ENCODE peak calls at places on chromosome X, in ten cellular contexts. One of them, this sample, is unnamed.

GRCh38 chrX:150587585-150588503 is 19.4 kb downstream of the MTM1 start:
- DNase-seq in CD8-positive, alpha-beta memory T cell: peak; percentile 20
- DNase-seq in IMR-90: no peak
- DNase-seq in uterus: no peak
- DNase-seq in breast epithelium: no peak
- DNase-seq in H9: no peak
- DNase-seq in lung: no peak
- DNase-seq in lower lobe of right lung: no peak
- DNase-seq in CD8-positive, alpha-beta T cell: peak; percentile 46
- DNase-seq in heart right ventricle: no peak
- DNase-seq in this sample: no peak

GRCh38 chrX:115142057-115142456 is 47.2 kb upstream of the RBMXL3 start:
- DNase-seq in CD8-positive, alpha-beta memory T cell: no peak
- DNase-seq in IMR-90: no peak
- DNase-seq in uterus: no peak
- DNase-seq in breast epithelium: no peak
- DNase-seq in H9: no peak
- DNase-seq in lung: no peak
- DNase-seq in lower lobe of right lung: no peak
- DNase-seq in CD8-positive, alpha-beta T cell: no peak
- DNase-seq in heart right ventricle: no peak
- DNase-seq in this sample: no peak

GRCh38 chrX:39174761-39175417 is 373.6 kb downstream of the MID1IP1 start:
- DNase-seq in CD8-positive, alpha-beta memory T cell: peak; percentile 8
- DNase-seq in IMR-90: no peak
- DNase-seq in uterus: peak; percentile 38
- DNase-seq in breast epithelium: no peak
- DNase-seq in H9: no peak
- DNase-seq in lung: no peak
- DNase-seq in lower lobe of right lung: peak; percentile 43
- DNase-seq in CD8-positive, alpha-beta T cell: peak; percentile 74
- DNase-seq in heart right ventricle: no peak
- DNase-seq in this sample: no peak

GRCh38 chrX:123909498-123909897 is 49.6 kb downstream of the XIAP start:
- DNase-seq in CD8-positive, alpha-beta memory T cell: no peak
- DNase-seq in IMR-90: peak; percentile 68
- DNase-seq in uterus: no peak
- DNase-seq in breast epithelium: no peak
- DNase-seq in H9: no peak
- DNase-seq in lung: no peak
- DNase-seq in lower lobe of right lung: no peak
- DNase-seq in CD8-positive, alpha-beta T cell: no peak
- DNase-seq in heart right ventricle: no peak
- DNase-seq in this sample: no peak

GRCh38 chrX:115892787-115893671 is 277.5 kb upstream of the AGTR2 start:
- DNase-seq in CD8-positive, alpha-beta memory T cell: no peak
- DNase-seq in IMR-90: peak; percentile 54
- DNase-seq in uterus: peak; percentile 49
- DNase-seq in breast epithelium: peak; percentile 59
- DNase-seq in H9: peak; percentile 68
- DNase-seq in lung: peak; percentile 74
- DNase-seq in lower lobe of right lung: no peak
- DNase-seq in CD8-positive, alpha-beta T cell: no peak
- DNase-seq in heart right ventricle: no peak
- DNase-seq in this sample: peak; percentile 24

GRCh38 chrX:108064001-108064400 is 19.1 kb downstream of the VSIG1 start:
- DNase-seq in CD8-positive, alpha-beta memory T cell: no peak
- DNase-seq in IMR-90: no peak
- DNase-seq in uterus: no peak
- DNase-seq in breast epithelium: no peak
- DNase-seq in H9: no peak
- DNase-seq in lung: no peak
- DNase-seq in lower lobe of right lung: no peak
- DNase-seq in CD8-positive, alpha-beta T cell: no peak
- DNase-seq in heart right ventricle: no peak
- DNase-seq in this sample: no peak

GRCh38 chrX:23327104-23327503 is 7.5 kb upstream of the PTCHD1 start:
- DNase-seq in CD8-positive, alpha-beta memory T cell: no peak
- DNase-seq in IMR-90: no peak
- DNase-seq in uterus: no peak
- DNase-seq in breast epithelium: no peak
- DNase-seq in H9: no peak
- DNase-seq in lung: no peak
- DNase-seq in lower lobe of right lung: no peak
- DNase-seq in CD8-positive, alpha-beta T cell: no peak
- DNase-seq in heart right ventricle: no peak
- DNase-seq in this sample: no peak

GRCh38 chrX:11381464-11381863 is 88.3 kb downstream of the AMELX start:
- DNase-seq in CD8-positive, alpha-beta memory T cell: no peak
- DNase-seq in IMR-90: peak; percentile 63
- DNase-seq in uterus: peak; percentile 38
- DNase-seq in breast epithelium: no peak
- DNase-seq in H9: peak; percentile 32
- DNase-seq in lung: no peak
- DNase-seq in lower lobe of right lung: no peak
- DNase-seq in CD8-positive, alpha-beta T cell: no peak
- DNase-seq in heart right ventricle: peak; percentile 40
- DNase-seq in this sample: no peak

DNA sequence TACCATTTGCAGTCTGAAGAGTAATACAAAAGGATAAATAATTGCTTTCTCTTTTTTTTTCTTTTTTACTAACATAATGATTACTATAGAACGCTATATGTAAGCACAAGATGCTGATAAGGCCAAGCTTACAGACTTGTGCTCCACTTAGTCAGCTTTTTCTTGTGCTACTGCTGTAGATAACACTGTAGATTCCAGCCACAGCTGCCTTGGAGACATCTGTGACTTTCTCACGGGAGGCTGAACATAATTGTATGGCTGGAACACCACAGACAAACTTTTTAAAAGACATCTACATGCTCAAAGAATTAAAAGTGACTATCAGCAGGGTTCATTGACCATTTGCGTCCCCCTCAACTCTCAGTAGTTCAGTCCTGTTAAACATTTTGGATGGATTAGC is 381.7 kb upstream of the AMOT start:
- DNase-seq in CD8-positive, alpha-beta memory T cell: no peak
- DNase-seq in IMR-90: no peak
- DNase-seq in uterus: no peak
- DNase-seq in breast epithelium: no peak
- DNase-seq in H9: no peak
- DNase-seq in lung: no peak
- DNase-seq in lower lobe of right lung: no peak
- DNase-seq in CD8-positive, alpha-beta T cell: no peak
- DNase-seq in heart right ventricle: no peak
- DNase-seq in this sample: no peak
- H3K27ac ChIP-seq in CD8-positive, alpha-beta memory T cell: no peak overlapping the region
- H3K27ac ChIP-seq in IMR-90: no peak overlapping the region
- H3K27ac ChIP-seq in uterus: no peak overlapping the region
- H3K27ac ChIP-seq in breast epithelium: no peak overlapping the region
- H3K27ac ChIP-seq in H9: no peak overlapping the region
- H3K27ac ChIP-seq in lung: no peak overlapping the region
- H3K27ac ChIP-seq in lower lobe of right lung: no peak overlapping the region
- H3K27ac ChIP-seq in CD8-positive, alpha-beta T cell: no peak overlapping the region
- H3K27ac ChIP-seq in heart right ventricle: no peak overlapping the region
- H3K27ac ChIP-seq in this sample: no peak overlapping the region

GRCh38 chrX:45761920-45762319 is 561.2 kb upstream of the DIPK2B start:
- DNase-seq in CD8-positive, alpha-beta memory T cell: no peak
- DNase-seq in IMR-90: no peak
- DNase-seq in uterus: no peak
- DNase-seq in breast epithelium: no peak
- DNase-seq in H9: no peak
- DNase-seq in lung: no peak
- DNase-seq in lower lobe of right lung: no peak
- DNase-seq in CD8-positive, alpha-beta T cell: no peak
- DNase-seq in heart right ventricle: no peak
- DNase-seq in this sample: no peak

GRCh38 chrX:45760187-45760742 is 559.6 kb upstream of the DIPK2B start:
- DNase-seq in CD8-positive, alpha-beta memory T cell: no peak
- DNase-seq in IMR-90: no peak
- DNase-seq in uterus: no peak
- DNase-seq in breast epithelium: no peak
- DNase-seq in H9: no peak
- DNase-seq in lung: no peak
- DNase-seq in lower lobe of right lung: no peak
- DNase-seq in CD8-positive, alpha-beta T cell: no peak
- DNase-seq in heart right ventricle: no peak
- DNase-seq in this sample: no peak

GRCh38 chrX:45765281-45765680 is 564.6 kb upstream of the DIPK2B start:
- DNase-seq in CD8-positive, alpha-beta memory T cell: no peak
- DNase-seq in IMR-90: no peak
- DNase-seq in uterus: no peak
- DNase-seq in breast epithelium: no peak
- DNase-seq in H9: no peak
- DNase-seq in lung: no peak
- DNase-seq in lower lobe of right lung: no peak
- DNase-seq in CD8-positive, alpha-beta T cell: no peak
- DNase-seq in heart right ventricle: no peak
- DNase-seq in this sample: no peak

GRCh38 chrX:45765726-45766125 is 565.0 kb upstream of the DIPK2B start:
- DNase-seq in CD8-positive, alpha-beta memory T cell: no peak
- DNase-seq in IMR-90: no peak
- DNase-seq in uterus: no peak
- DNase-seq in breast epithelium: no peak
- DNase-seq in H9: no peak
- DNase-seq in lung: no peak
- DNase-seq in lower lobe of right lung: no peak
- DNase-seq in CD8-positive, alpha-beta T cell: no peak
- DNase-seq in heart right ventricle: no peak
- DNase-seq in this sample: peak; percentile 26

DNA sequence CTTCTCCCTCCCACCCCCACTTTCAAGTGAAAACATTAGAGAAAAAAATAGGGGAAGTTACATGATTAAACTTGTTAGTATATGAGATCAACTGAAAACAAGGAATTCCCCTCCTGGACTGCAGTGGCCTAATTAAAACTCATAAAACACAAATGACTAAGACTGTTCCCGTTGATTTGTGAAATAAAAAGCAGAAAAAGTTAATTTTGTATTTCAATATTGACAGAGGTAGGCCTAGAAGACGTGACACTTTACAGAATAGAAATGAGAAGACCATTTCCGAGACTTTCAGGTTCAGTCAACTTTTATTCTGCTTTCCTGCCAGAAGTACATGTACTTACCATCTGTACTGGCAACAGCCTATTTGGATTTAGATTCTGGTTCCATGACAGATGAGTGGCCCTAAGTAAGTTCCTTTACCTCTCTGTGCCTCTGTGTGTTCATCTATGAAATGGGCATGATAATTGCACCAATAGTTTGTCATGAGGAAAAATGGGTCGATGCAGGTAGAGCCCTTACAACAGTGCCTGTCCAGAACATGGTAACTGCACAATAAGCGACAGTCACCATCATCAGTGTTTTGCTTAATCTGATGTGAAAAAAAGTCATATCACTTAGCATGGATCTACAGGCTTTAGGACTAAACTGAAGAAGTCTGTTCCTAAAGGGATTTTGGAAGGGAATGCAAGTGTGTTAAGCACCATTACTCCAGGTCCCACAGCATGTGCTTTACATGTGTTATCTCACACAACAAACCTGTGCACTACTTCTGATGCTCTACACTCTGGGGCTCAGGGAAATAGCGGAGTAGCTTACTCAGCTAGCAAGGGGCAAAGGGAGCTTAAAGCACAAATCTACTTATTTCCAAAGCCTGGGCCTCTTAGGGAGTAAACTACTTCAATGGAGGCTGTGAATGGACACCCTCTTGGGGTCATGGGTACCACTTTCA is 562.3 kb upstream of the DIPK2B start:
- DNase-seq in CD8-positive, alpha-beta memory T cell: no peak
- DNase-seq in IMR-90: no peak
- DNase-seq in uterus: no peak
- DNase-seq in breast epithelium: no peak
- DNase-seq in H9: no peak
- DNase-seq in lung: no peak
- DNase-seq in lower lobe of right lung: no peak
- DNase-seq in CD8-positive, alpha-beta T cell: no peak
- DNase-seq in heart right ventricle: no peak
- DNase-seq in this sample: peak; percentile 27
- H3K4me1 ChIP-seq in CD8-positive, alpha-beta memory T cell: peaks cover 32% of the 10 kb centered on the region
- H3K4me1 ChIP-seq in IMR-90: peaks cover 9% of the 10 kb centered on the region
- H3K4me1 ChIP-seq in uterus: no peaks in the 10 kb centered on the region
- H3K4me1 ChIP-seq in breast epithelium: no peaks in the 10 kb centered on the region
- H3K4me1 ChIP-seq in H9: peaks cover 3% of the 10 kb centered on the region
- H3K4me1 ChIP-seq in lung: peaks cover 5% of the 10 kb centered on the region
- H3K4me1 ChIP-seq in lower lobe of right lung: peaks cover 25% of the 10 kb centered on the region
- H3K4me1 ChIP-seq in CD8-positive, alpha-beta T cell: peaks cover 22% of the 10 kb centered on the region
- H3K4me1 ChIP-seq in heart right ventricle: no peaks in the 10 kb centered on the region
- H3K4me1 ChIP-seq in this sample: peaks cover 55% of the 10 kb centered on the region

GRCh38 chrX:9595131-9595530 is 130.3 kb downstream of the TBL1X start:
- DNase-seq in CD8-positive, alpha-beta memory T cell: no peak
- DNase-seq in IMR-90: peak; percentile 67
- DNase-seq in uterus: no peak
- DNase-seq in breast epithelium: no peak
- DNase-seq in H9: no peak
- DNase-seq in lung: no peak
- DNase-seq in lower lobe of right lung: no peak
- DNase-seq in CD8-positive, alpha-beta T cell: no peak
- DNase-seq in heart right ventricle: no peak
- DNase-seq in this sample: peak; percentile 76

GRCh38 chrX:9596837-9597236 is 132.0 kb downstream of the TBL1X start:
- DNase-seq in CD8-positive, alpha-beta memory T cell: no peak
- DNase-seq in IMR-90: no peak
- DNase-seq in uterus: no peak
- DNase-seq in breast epithelium: no peak
- DNase-seq in H9: no peak
- DNase-seq in lung: no peak
- DNase-seq in lower lobe of right lung: no peak
- DNase-seq in CD8-positive, alpha-beta T cell: no peak
- DNase-seq in heart right ventricle: no peak
- DNase-seq in this sample: no peak

GRCh38 chrX:9597361-9598035 is 132.6 kb downstream of the TBL1X start:
- DNase-seq in CD8-positive, alpha-beta memory T cell: no peak
- DNase-seq in IMR-90: no peak
- DNase-seq in uterus: no peak
- DNase-seq in breast epithelium: no peak
- DNase-seq in H9: no peak
- DNase-seq in lung: no peak
- DNase-seq in lower lobe of right lung: no peak
- DNase-seq in CD8-positive, alpha-beta T cell: no peak
- DNase-seq in heart right ventricle: no peak
- DNase-seq in this sample: no peak

GRCh38 chrX:9593756-9594155 is 128.9 kb downstream of the TBL1X start:
- DNase-seq in CD8-positive, alpha-beta memory T cell: no peak
- DNase-seq in IMR-90: no peak
- DNase-seq in uterus: no peak
- DNase-seq in breast epithelium: no peak
- DNase-seq in H9: no peak
- DNase-seq in lung: no peak
- DNase-seq in lower lobe of right lung: no peak
- DNase-seq in CD8-positive, alpha-beta T cell: no peak
- DNase-seq in heart right ventricle: no peak
- DNase-seq in this sample: no peak

DNA sequence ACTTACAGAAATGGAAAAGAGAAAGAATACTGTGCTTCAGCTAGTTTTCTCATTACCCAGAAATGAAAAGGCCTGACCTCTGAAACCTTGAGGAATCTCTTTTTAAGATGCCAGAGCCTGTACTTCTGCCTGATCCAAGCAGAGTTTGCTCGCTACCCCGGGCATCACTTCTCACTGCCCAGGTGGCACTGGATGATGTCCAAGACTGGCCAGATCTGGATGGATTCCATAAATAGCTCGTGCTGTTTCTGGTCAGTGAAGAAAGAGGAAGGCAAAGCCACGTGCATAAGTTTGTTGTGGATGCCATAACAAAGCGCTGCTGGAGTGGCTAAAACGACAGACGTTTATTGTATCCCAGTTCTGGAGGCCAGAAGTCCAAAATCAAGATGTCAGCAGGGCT is 133.5 kb downstream of the TBL1X start:
- DNase-seq in CD8-positive, alpha-beta memory T cell: no peak
- DNase-seq in IMR-90: no peak
- DNase-seq in uterus: no peak
- DNase-seq in breast epithelium: no peak
- DNase-seq in H9: no peak
- DNase-seq in lung: no peak
- DNase-seq in lower lobe of right lung: no peak
- DNase-seq in CD8-positive, alpha-beta T cell: no peak
- DNase-seq in heart right ventricle: no peak
- DNase-seq in this sample: no peak
- H3K27ac ChIP-seq in CD8-positive, alpha-beta memory T cell: no peak overlapping the region
- H3K27ac ChIP-seq in IMR-90: no peak overlapping the region
- H3K27ac ChIP-seq in uterus: no peak overlapping the region
- H3K27ac ChIP-seq in breast epithelium: no peak overlapping the region
- H3K27ac ChIP-seq in H9: no peak overlapping the region
- H3K27ac ChIP-seq in lung: no peak overlapping the region
- H3K27ac ChIP-seq in lower lobe of right lung: no peak overlapping the region
- H3K27ac ChIP-seq in CD8-positive, alpha-beta T cell: no peak overlapping the region
- H3K27ac ChIP-seq in heart right ventricle: no peak overlapping the region
- H3K27ac ChIP-seq in this sample: no peak overlapping the region

GRCh38 chrX:53357799-53358530 is 64.5 kb downstream of the SMC1A start:
- DNase-seq in CD8-positive, alpha-beta memory T cell: no peak
- DNase-seq in IMR-90: peak; percentile 48
- DNase-seq in uterus: no peak
- DNase-seq in breast epithelium: no peak
- DNase-seq in H9: peak; percentile 37
- DNase-seq in lung: no peak
- DNase-seq in lower lobe of right lung: no peak
- DNase-seq in CD8-positive, alpha-beta T cell: no peak
- DNase-seq in heart right ventricle: no peak
- DNase-seq in this sample: peak; percentile 23
- H3K4me1 ChIP-seq in CD8-positive, alpha-beta memory T cell: no peaks in the 10 kb centered on the region
- H3K4me1 ChIP-seq in IMR-90: no peaks in the 10 kb centered on the region
- H3K4me1 ChIP-seq in uterus: no peaks in the 10 kb centered on the region
- H3K4me1 ChIP-seq in breast epithelium: no peaks in the 10 kb centered on the region
- H3K4me1 ChIP-seq in H9: no peaks in the 10 kb centered on the region
- H3K4me1 ChIP-seq in lung: no peaks in the 10 kb centered on the region
- H3K4me1 ChIP-seq in lower lobe of right lung: no peaks in the 10 kb centered on the region
- H3K4me1 ChIP-seq in CD8-positive, alpha-beta T cell: no peaks in the 10 kb centered on the region
- H3K4me1 ChIP-seq in heart right ventricle: no peaks in the 10 kb centered on the region
- H3K4me1 ChIP-seq in this sample: no peaks in the 10 kb centered on the region

This sample was measured in astrocyte.